ENCODE peak calls at places on chromosomes 2 and 18, in six cellular contexts. T is stimulated activated CD4-positive, alpha-beta T cell treated with anti-CD3 and anti-CD28 coated beads, Interleukin-1b, Interleukin-23, amount 100 ng/mL, for 4 hours; C is NCI-H1417; V is iris pigment epithelial cell; B is lung; G is CD8-positive, alpha-beta memory T cell. U is an unnamed sample.

GRCh38 chr2:85753525-85754312 is at the start of gene ATOH8:
- DNase-seq in T (no peak), G (no peak), B (peak; percentile 81), V (peak; percentile 83), C (peak; percentile 58), U (no peak)

GRCh38 chr2:186027922-186028321 is 289.3 kb downstream of the FSIP2 start:
- DNase-seq in T (no peak), V (no peak), G (no peak), B (no peak), C (no peak), U (no peak)

GRCh38 chr2:58539973-58540372 is 298.8 kb upstream of the FANCL start:
- DNase-seq in G (no peak), B (no peak), V (no peak), C (peak; percentile 69), T (no peak), U (no peak)

GRCh38 chr2:160241251-160242137 is 41.4 kb upstream of the ITGB6 start:
- DNase-seq in V (peak; percentile 88), B (peak; percentile 59), T (no peak), C (no peak), G (no peak), U (no peak)

GRCh38 chr2:181829230-181829629 is 62.3 kb upstream of the ITPRID2 start:
- DNase-seq in V (no peak), T (no peak), B (no peak), C (no peak), G (no peak), U (no peak)

GRCh38 chr2:226184540-226184939 is 615.1 kb downstream of the IRS1 start:
- DNase-seq in C (no peak), V (no peak), T (no peak), G (no peak), B (no peak), U (no peak)

GRCh38 chr18:13551841-13552733 is 174.3 kb downstream of the FAM210A start:
- DNase-seq in B (no peak), V (no peak), T (no peak), C (no peak), G (no peak), U (no peak)

GRCh38 chr2:85355521-85355920 is 952 bp downstream of the ELMOD3 start:
- DNase-seq in T (no peak), V (no peak), G (no peak), C (no peak), B (no peak), U (no peak)

GRCh38 chr2:238081561-238081960 is 18.6 kb upstream of the ESPNL start:
- DNase-seq in B (no peak), G (no peak), C (no peak), V (no peak), T (no peak), U (no peak)

GRCh38 chr2:189874571-189875320 is 90.5 kb downstream of the PMS1 start:
- DNase-seq in V (peak; percentile 45), C (no peak), B (no peak), T (no peak), G (no peak), U (no peak)

GRCh38 chr2:158738363-158738762 is 56.8 kb upstream of the DAPL1 start:
- DNase-seq in B (no peak), T (no peak), G (no peak), C (no peak), V (no peak), U (no peak)

GRCh38 chr18:79191956-79192355 is 122.8 kb downstream of the ATP9B start:
- DNase-seq in G (no peak), T (no peak), B (no peak), C (no peak), V (no peak), U (no peak)

GRCh38 chr2:129765326-129766158 is 213.9 kb upstream of the RAB6C start:
- DNase-seq in G (no peak), B (no peak), C (no peak), T (no peak), V (no peak), U (no peak)

GRCh38 chr2:152445791-152446201 is 110.8 kb downstream of the FMNL2 start:
- DNase-seq in B (no peak), G (no peak), V (peak; percentile 94), C (no peak), T (no peak), U (no peak)

GRCh38 chr2:73931531-73932500 is 5.1 kb downstream of the DGUOK start:
- DNase-seq in V (peak; percentile 73), B (no peak), C (no peak), T (peak; percentile 38), G (no peak), U (no peak)

GRCh38 chr2:199830531-199830930 is 20.5 kb downstream of the FTCDNL1 start:
- DNase-seq in B (no peak), G (no peak), T (no peak), V (no peak), C (peak; percentile 14), U (no peak)

GRCh38 chr2:118197011-118197695 is 108.9 kb downstream of the INSIG2 start:
- DNase-seq in B (no peak), G (no peak), T (no peak), V (peak; percentile 36), C (no peak), U (peak; percentile 15)

GRCh38 chr2:28286678-28287077 is 106.0 kb upstream of the FOSL2 start:
- DNase-seq in V (peak; percentile 34), C (no peak), G (no peak), T (no peak), B (no peak), U (no peak)

GRCh38 chr2:240579771-240580614 is 6.5 kb upstream of the CAPN10 start:
- DNase-seq in V (peak; percentile 89), T (peak; percentile 50), G (peak; percentile 89), C (peak; percentile 12), B (peak; percentile 83), U (peak; percentile 81)

GRCh38 chr2:113878743-113879142 is 11.1 kb upstream of the ACTR3 start:
- DNase-seq in T (no peak), G (no peak), V (no peak), B (no peak), C (no peak), U (no peak)

GRCh38 chr2:147500229-147500628 is 344.6 kb upstream of the ACVR2A start:
- DNase-seq in G (no peak), B (no peak), V (no peak), C (no peak), T (no peak), U (no peak)

GRCh38 chr2:55511508-55512124 is 7.9 kb upstream of the CFAP36 start:
- DNase-seq in B (no peak), C (peak; percentile 35), G (no peak), V (peak; percentile 54), T (no peak), U (no peak)

GRCh38 chr2:108169982-108170625 is 69.7 kb upstream of the SULT1C3 start:
- DNase-seq in B (no peak), G (no peak), V (peak; percentile 32), C (peak; percentile 16), T (no peak), U (no peak)

GRCh38 chr2:187136646-187137045 is 287.7 kb upstream of the ZSWIM2 start:
- DNase-seq in C (no peak), V (no peak), G (no peak), T (no peak), B (no peak), U (no peak)

GRCh38 chr2:1756456-1756855 is 12.1 kb upstream of the PXDN start:
- DNase-seq in B (no peak), T (no peak), C (no peak), G (no peak), V (no peak), U (no peak)

GRCh38 chr18:58336605-58337004 is 292.3 kb downstream of the ALPK2 start:
- DNase-seq in G (no peak), C (no peak), V (peak; percentile 56), B (no peak), T (no peak), U (no peak)

GRCh38 chr2:238789317-238789806 is 58.5 kb upstream of the TWIST2 start:
- DNase-seq in T (no peak), C (no peak), B (no peak), G (no peak), V (no peak), U (no peak)

GRCh38 chr2:210445116-210445707 is 31.3 kb downstream of the LANCL1 start:
- DNase-seq in G (no peak), B (no peak), V (peak; percentile 12), T (no peak), C (peak; percentile 18), U (no peak)

GRCh38 chr2:173090973-173091660 is 15.5 kb downstream of the MAP3K20 start:
- DNase-seq in B (no peak), T (no peak), V (no peak), C (no peak), G (no peak), U (no peak)

GRCh38 chr2:39313575-39313974 is 69.8 kb upstream of the CDKL4 start:
- DNase-seq in B (no peak), T (no peak), C (no peak), V (peak; percentile 92), G (no peak), U (no peak)

GRCh38 chr2:67828066-67828465 is 234.7 kb downstream of the C1D start:
- DNase-seq in V (no peak), B (no peak), G (no peak), C (peak; percentile 68), T (no peak), U (no peak)

GRCh38 chr2:30684546-30684945 is 122.7 kb downstream of the CAPN13 start:
- DNase-seq in T (no peak), G (no peak), V (no peak), B (peak; percentile 20), C (no peak), U (no peak)

U was measured in GM12864.